ENCODE peak calls at places on chromosomes 5 and 9, in ten cellular contexts. P is GM23338, N is sigmoid colon, R is prostate gland, M is stomach, T is K562, H is GM12878, Z is endothelial cell of umbilical vein, G is esophagus muscularis mucosa, D is HCT116. J is an unnamed sample.
A peak's percentile ranks its signal among the peaks of the same experiment; 100 is the strongest.

GRCh38 chr5:164013077-164013670 is 507.8 kb downstream of the MAT2B start:
- DNase-seq in P (peak; percentile 89), T (peak; percentile 38), M (peak; percentile 51), D (peak; percentile 6), R (peak; percentile 64), H (peak; percentile 19), N (peak; percentile 69), G (no peak), Z (peak; percentile 88), J (no peak)

GRCh38 chr5:175718401-175719108 is 60.7 kb downstream of the HRH2 start:
- DNase-seq in P (peak; percentile 76), T (peak; percentile 52), R (peak; percentile 27), M (peak; percentile 91), N (peak; percentile 51), Z (no peak), D (peak; percentile 16), H (no peak), G (no peak), J (no peak)

GRCh38 chr9:110900451-110900850 is 137.8 kb downstream of the LPAR1 start:
- DNase-seq in R (no peak), M (no peak), P (no peak), N (no peak), H (no peak), Z (peak; percentile 33), D (no peak), G (no peak), T (no peak), J (no peak)

GRCh38 chr9:106708147-106708838 is 154.7 kb upstream of the ZNF462 start:
- DNase-seq in Z (no peak), M (no peak), R (no peak), P (no peak), N (no peak), T (no peak), H (no peak), G (no peak), D (no peak), J (no peak)

GRCh38 chr5:98769006-98769255 is 4.5 kb upstream of the RGMB start:
- DNase-seq in G (no peak), T (no peak), P (no peak), Z (no peak), D (no peak), H (no peak), R (no peak), N (no peak), M (peak; percentile 57), J (no peak)

GRCh38 chr9:34484678-34485077 is 26.1 kb downstream of the DNAI1 start:
- DNase-seq in N (no peak), T (no peak), Z (no peak), G (no peak), R (no peak), D (no peak), P (no peak), M (no peak), H (no peak), J (no peak)

GRCh38 chr5:147382776-147383175 is 127.1 kb downstream of the DPYSL3 start:
- DNase-seq in G (no peak), M (no peak), Z (no peak), R (no peak), P (peak; percentile 58), N (no peak), H (no peak), T (no peak), D (no peak), J (no peak)

GRCh38 chr9:113187935-113188595 is 33.0 kb downstream of the FKBP15 start:
- DNase-seq in M (no peak), N (peak; percentile 84), Z (peak; percentile 62), H (no peak), T (no peak), R (no peak), D (peak; percentile 6), G (peak; percentile 93), P (no peak), J (peak; percentile 90)

GRCh38 chr5:139664273-139664693 is 16.1 kb downstream of the CXXC5 start:
- DNase-seq in N (peak; percentile 82), D (no peak), P (no peak), G (no peak), M (no peak), H (peak; percentile 80), T (no peak), Z (no peak), R (no peak), J (no peak)

GRCh38 chr5:93746406-93747056 is 5.1 kb upstream of the POU5F2 start:
- DNase-seq in G (no peak), P (no peak), D (no peak), M (no peak), H (no peak), Z (no peak), T (no peak), N (no peak), R (no peak), J (no peak)

GRCh38 chr5:175657593-175658271 is at the start of gene HRH2:
- DNase-seq in Z (no peak), M (peak; percentile 75), H (no peak), N (no peak), P (peak; percentile 78), G (no peak), T (no peak), R (no peak), D (no peak), J (no peak)

GRCh38 chr5:72908666-72909065 is 47.2 kb upstream of the FCHO2 start:
- DNase-seq in P (no peak), M (no peak), D (no peak), N (no peak), T (no peak), G (no peak), H (no peak), R (no peak), Z (no peak), J (no peak)

GRCh38 chr5:34709861-34710673 is 53.9 kb downstream of the RAI14 start:
- DNase-seq in T (no peak), Z (peak; percentile 94), P (no peak), D (no peak), R (no peak), G (no peak), N (no peak), H (no peak), M (no peak), J (no peak)

GRCh38 chr9:133701321-133701980 is 36.7 kb downstream of the SARDH start:
- DNase-seq in Z (no peak), R (no peak), T (no peak), N (peak; percentile 48), P (no peak), M (no peak), G (no peak), D (no peak), H (no peak), J (no peak)
- TF ChIP-seq POLR2AphosphoS5 in Z (no peak), R (no peak), T (no peak), N (no peak), P (no peak), M (no peak), G (no peak), D (no peak), H (no peak), J (no peak)

DNA sequence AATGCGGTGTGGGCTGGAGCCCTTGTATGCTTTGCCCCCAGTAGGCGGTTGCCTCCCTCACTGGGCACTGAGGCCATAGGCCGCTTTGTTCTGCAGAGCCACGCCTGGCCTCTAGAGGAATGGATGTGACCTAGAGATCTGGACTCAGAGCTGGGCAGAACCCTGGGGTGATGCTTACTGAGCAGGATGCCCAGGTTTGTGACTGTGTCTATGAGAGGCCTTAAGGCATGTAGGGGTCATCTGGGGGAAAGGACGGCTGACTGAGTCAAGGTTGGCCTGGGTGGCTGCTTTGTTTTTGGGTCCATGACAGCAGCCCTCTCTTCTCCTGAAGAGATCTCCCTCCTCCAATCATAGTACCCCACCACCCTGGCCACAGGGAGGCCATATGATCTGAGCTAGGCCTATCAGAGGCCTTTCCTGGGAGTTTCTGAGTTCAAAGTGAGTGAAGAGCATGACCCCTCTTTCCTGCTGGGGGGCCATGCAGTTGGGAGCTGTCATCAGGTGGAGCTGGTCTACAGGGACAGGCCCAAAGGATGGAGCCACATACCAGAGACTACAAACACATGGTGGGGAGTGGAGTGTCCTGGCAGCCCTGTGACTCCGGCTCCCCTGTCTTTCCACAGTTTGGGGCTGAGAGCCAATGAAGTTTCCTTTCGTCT is 165.5 kb downstream of the AUH start:
- DNase-seq in N (no peak), G (no peak), Z (no peak), P (no peak), D (no peak), T (no peak), H (no peak), R (no peak), M (no peak), J (no peak)
- H3K4me1 ChIP-seq in N (no peaks in the 10 kb centered on the region), G (peaks cover 72% of the 10 kb centered on the region), Z (peaks cover 21% of the 10 kb centered on the region), P (peaks cover 22% of the 10 kb centered on the region), D (peaks cover 71% of the 10 kb centered on the region), T (peaks cover 69% of the 10 kb centered on the region), H (peaks cover 23% of the 10 kb centered on the region), R (peaks cover 10% of the 10 kb centered on the region), M (peaks cover 53% of the 10 kb centered on the region), J (peaks cover 75% of the 10 kb centered on the region)

GRCh38 chr9:94083384-94083783 is 880 bp upstream of the PTPDC1 start:
- DNase-seq in D (no peak), G (no peak), M (no peak), T (no peak), P (no peak), H (no peak), Z (no peak), R (no peak), N (no peak), J (no peak)

GRCh38 chr9:94086961-94087360 is 2.7 kb downstream of the PTPDC1 start:
- DNase-seq in D (no peak), H (no peak), T (no peak), N (no peak), G (no peak), M (no peak), Z (no peak), R (no peak), P (no peak), J (no peak)

GRCh38 chr9:94085062-94085639 is 887 bp downstream of the PTPDC1 start:
- DNase-seq in T (no peak), D (peak; percentile 82), G (no peak), R (no peak), Z (no peak), P (peak; percentile 62), H (no peak), N (no peak), M (no peak), J (no peak)

GRCh38 chr9:94084314-94084713 is at the start of gene PTPDC1:
- DNase-seq in H (no peak), N (no peak), R (no peak), T (peak; percentile 19), M (no peak), D (peak; percentile 77), P (peak; percentile 88), Z (peak; percentile 8), G (no peak), J (no peak)

DNA sequence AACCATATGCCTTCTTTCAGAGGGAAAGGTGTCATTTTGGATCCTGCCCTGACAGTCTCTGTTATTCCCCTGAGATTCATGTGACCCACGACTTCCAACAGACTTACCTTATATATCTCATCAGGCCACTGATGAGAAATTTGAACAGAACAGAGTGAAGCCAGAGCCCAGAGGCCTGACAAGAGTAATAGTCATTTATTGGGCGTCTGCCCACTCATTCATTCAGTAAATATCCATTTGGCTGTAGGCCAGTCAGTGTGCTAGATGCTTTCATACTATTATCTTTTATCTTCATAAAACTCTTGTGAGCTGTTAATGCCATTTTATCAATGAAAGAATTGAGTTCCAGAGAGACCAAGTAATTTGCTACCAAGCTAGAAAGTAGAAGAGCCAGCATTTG is 2.2 kb downstream of the PTPDC1 start:
- DNase-seq in R (no peak), G (no peak), Z (peak; percentile 67), D (peak; percentile 31), M (no peak), H (no peak), N (no peak), P (no peak), T (no peak), J (no peak)
- TF ChIP-seq POLR2AphosphoS5 in R (no peak), G (peak; percentile 10), Z (no peak), D (peak; percentile 40), M (no peak), H (no peak), N (peak; percentile 8), P (no peak), T (no peak), J (no peak)

GRCh38 chr5:145889611-145890010 is 16.8 kb upstream of the GRXCR2 start:
- DNase-seq in G (no peak), D (no peak), N (no peak), R (no peak), H (no peak), T (no peak), P (no peak), M (no peak), Z (no peak), J (no peak)
- H3K4me1 ChIP-seq in G (no peaks in the 10 kb centered on the region), D (no peaks in the 10 kb centered on the region), N (no peaks in the 10 kb centered on the region), R (no peaks in the 10 kb centered on the region), H (no peaks in the 10 kb centered on the region), T (no peaks in the 10 kb centered on the region), P (no peaks in the 10 kb centered on the region), M (no peaks in the 10 kb centered on the region), Z (no peaks in the 10 kb centered on the region), J (no peaks in the 10 kb centered on the region)